ENCODE peak calls at places on chromosomes 13 and 19, in six cellular contexts. P, W, Z, R, T and S are unnamed samples. For H3K27me3, the result is how much of the 10 kb centered on the place peaks cover.

GRCh38 chr19:4456843-4457653 is 546 bp downstream of the UBXN6 start:
- DNase-seq in P (no peak), W (peak), Z (peak), R (peak), T (no peak), S (peak)

GRCh38 chr19:9547870-9548269 is 9.4 kb upstream of the ZNF426 start:
- DNase-seq in P (no peak), W (no peak), Z (no peak), R (no peak), T (no peak), S (no peak)

GRCh38 chr13:23510979-23511735 is 59.1 kb upstream of the TNFRSF19 start:
- DNase-seq in P (no peak), W (no peak), Z (peak), R (peak), T (no peak), S (peak)

GRCh38 chr13:114264886-114265611 is 16.4 kb upstream of the UPF3A start:
- DNase-seq in P (no peak), W (no peak), Z (no peak), R (peak), T (no peak), S (no peak)

GRCh38 chr19:53903055-53903680 is 5.9 kb upstream of the CACNG7 start:
- DNase-seq in P (no peak), W (no peak), Z (no peak), R (peak), T (no peak), S (no peak)

GRCh38 chr19:2081873-2082810 is 14.0 kb downstream of the MOB3A start:
- DNase-seq in P (no peak), W (peak), Z (no peak), R (no peak), T (no peak), S (no peak)

GRCh38 chr19:38634757-38635482 is 12.5 kb upstream of the ACTN4 start:
- DNase-seq in P (peak), W (peak), Z (peak), R (peak), T (peak), S (peak)

GRCh38 chr13:35768551-35768950 is 292.1 kb upstream of the MAB21L1 start:
- DNase-seq in P (no peak), W (no peak), Z (no peak), R (peak), T (no peak), S (no peak)

GRCh38 chr13:44342741-44343140 is 30.9 kb upstream of the SERP2 start:
- DNase-seq in P (no peak), W (no peak), Z (no peak), R (no peak), T (no peak), S (no peak)

GRCh38 chr19:5828661-5829566 is 10.6 kb downstream of the FUT6 start:
- DNase-seq in P (no peak), W (no peak), Z (peak), R (peak), T (no peak), S (no peak)

GRCh38 chr13:101291216-101291615 is 125.1 kb downstream of the NALCN start:
- DNase-seq in P (no peak), W (no peak), Z (no peak), R (no peak), T (no peak), S (no peak)

GRCh38 chr19:41426952-41427646 is at the start of gene B3GNT8:
- DNase-seq in P (peak), W (peak), Z (peak), R (peak), T (peak), S (peak)

GRCh38 chr13:90414691-90415596 is 932.5 kb upstream of the MIR17HG start:
- DNase-seq in P (no peak), W (no peak), Z (no peak), R (peak), T (no peak), S (no peak)

GRCh38 chr13:38395505-38395803 is 45.8 kb downstream of the UFM1 start:
- DNase-seq in P (no peak), W (no peak), Z (no peak), R (no peak), T (no peak), S (no peak)

GRCh38 chr19:32580901-32581703 is at the start of gene PDCD5:
- DNase-seq in P (peak), W (peak), Z (peak), R (peak), T (peak), S (peak)

GRCh38 chr13:22178878-22179277 is 508.0 kb downstream of the FGF9 start:
- DNase-seq in P (no peak), W (no peak), Z (no peak), R (no peak), T (no peak), S (no peak)

GRCh38 chr13:26348966-26349365 is 95.0 kb downstream of the CDK8 start:
- DNase-seq in P (no peak), W (no peak), Z (no peak), R (no peak), T (no peak), S (no peak)

GRCh38 chr13:71610876-71611275 is 256.1 kb downstream of the DACH1 start:
- DNase-seq in P (no peak), W (no peak), Z (no peak), R (no peak), T (no peak), S (no peak)

GRCh38 chr13:75372517-75372916 is 109.5 kb downstream of the TBC1D4 start:
- DNase-seq in P (peak), W (no peak), Z (peak), R (peak), T (no peak), S (no peak)

GRCh38 chr13:110226051-110226562 is 80.8 kb downstream of the COL4A1 start:
- DNase-seq in P (no peak), W (no peak), Z (no peak), R (peak), T (no peak), S (no peak)

GRCh38 chr19:11451942-11452813 is 16.7 kb downstream of the PRKCSH start:
- DNase-seq in P (no peak), W (no peak), Z (no peak), R (no peak), T (no peak), S (peak)

GRCh38 chr19:50678323-50678722 is 29.1 kb downstream of the C19orf81 start:
- DNase-seq in P (no peak), W (no peak), Z (no peak), R (no peak), T (no peak), S (no peak)
- H3K27me3 ChIP-seq in P (under half), W (under half), Z (under half), R (under half), T (under half), S (under half)

DNA sequence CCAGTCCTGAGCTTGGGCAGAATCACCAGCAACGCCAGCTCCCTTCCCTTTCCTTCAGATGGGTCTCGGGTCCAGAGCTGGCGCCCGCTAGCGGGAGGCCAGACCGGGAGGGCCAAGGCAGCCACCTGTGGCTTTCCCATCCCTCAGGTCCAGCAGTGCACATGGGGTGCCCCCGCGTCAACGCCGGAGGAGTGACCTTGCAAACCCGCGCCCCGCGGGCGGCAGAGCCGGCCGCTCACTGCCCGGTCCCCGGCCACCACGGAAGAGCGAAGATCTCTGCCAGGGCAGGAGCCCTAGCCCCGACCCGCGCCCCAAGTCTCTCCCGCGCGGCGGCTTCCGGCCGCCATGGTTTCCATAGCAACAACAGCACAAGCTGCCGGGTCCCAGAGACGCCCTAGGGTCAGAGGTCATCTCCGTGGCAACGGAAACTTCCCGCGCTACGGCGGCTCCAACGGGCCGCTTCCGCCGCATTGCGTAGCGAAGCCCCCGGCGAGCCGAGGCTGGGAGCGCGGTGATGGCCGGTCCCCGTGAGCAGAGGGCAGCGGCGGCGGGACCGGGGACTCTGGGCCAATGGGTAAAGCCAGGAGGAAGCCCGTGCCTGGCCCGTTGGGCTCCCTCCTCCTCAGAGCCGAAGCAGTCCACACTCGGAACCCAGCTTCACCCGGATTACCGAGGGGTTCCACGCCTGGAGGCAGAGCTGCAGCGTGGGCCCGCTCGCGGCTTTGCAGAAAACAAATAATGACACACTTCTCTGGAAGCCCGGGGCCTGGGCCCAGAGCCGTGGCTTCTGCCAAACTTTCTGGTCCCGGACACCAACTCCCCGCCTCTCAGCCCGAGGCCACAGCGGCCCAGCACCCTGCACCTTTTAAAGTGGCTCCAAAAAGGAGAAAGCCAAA is 7.4 kb downstream of the FGF14 start:
- DNase-seq in P (peak), W (peak), Z (peak), R (peak), T (peak), S (peak)
- H3K27me3 ChIP-seq in P (under half), W (under half), Z (under half), R (under half), T (under half), S (under half)

DNA sequence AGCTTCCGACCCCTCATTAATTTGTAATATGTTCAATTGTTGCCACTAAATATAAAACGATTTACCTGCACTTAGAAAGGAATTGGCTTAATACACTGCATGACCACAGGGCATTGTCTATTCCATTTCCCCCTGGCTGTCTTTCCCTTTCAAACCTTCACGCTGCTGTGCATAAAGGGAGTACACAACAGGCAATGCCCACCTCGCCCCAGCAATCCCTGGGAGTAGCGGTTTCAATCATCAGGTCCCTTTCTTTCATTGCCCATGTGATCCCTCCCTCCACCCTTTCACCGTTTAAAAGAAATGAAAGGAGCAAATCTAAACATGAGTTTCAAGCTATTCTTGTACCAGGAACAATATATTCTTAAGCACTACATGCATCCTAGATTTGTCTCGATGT is 123.3 kb upstream of the ARGLU1 start:
- DNase-seq in P (no peak), W (no peak), Z (no peak), R (no peak), T (no peak), S (no peak)
- H3K27me3 ChIP-seq in P (under half), W (under half), Z (under half), R (under half), T (under half), S (under half)

DNA sequence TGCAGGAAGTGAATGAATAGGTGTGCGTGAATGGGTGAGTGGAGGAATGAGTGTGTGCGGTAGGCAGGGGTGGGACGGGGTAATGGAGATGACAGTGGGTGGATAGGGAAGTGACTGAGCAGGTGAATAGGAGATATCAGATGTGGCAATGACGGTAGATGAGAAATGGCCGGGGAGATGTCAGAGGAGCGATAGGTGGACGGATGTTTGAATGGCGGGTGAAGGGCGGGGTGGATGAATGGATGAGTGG is 1.5 kb downstream of the TTC9B start:
- DNase-seq in P (no peak), W (no peak), Z (no peak), R (no peak), T (no peak), S (no peak)
- H3K27me3 ChIP-seq in P (under half), W (under half), Z (under half), R (under half), T (under half), S (half or more)

GRCh38 chr19:45976180-45976579 is 2.5 kb upstream of the NOVA2 start:
- DNase-seq in P (no peak), W (no peak), Z (no peak), R (no peak), T (peak), S (no peak)

GRCh38 chr19:45981350-45981749 is 7.7 kb upstream of the NOVA2 start:
- DNase-seq in P (no peak), W (no peak), Z (no peak), R (no peak), T (no peak), S (no peak)

GRCh38 chr19:45973564-45974338 is at the start of gene NOVA2:
- DNase-seq in P (no peak), W (peak), Z (peak), R (peak), T (peak), S (peak)

GRCh38 chr19:45975296-45975695 is 1.6 kb upstream of the NOVA2 start:
- DNase-seq in P (no peak), W (no peak), Z (no peak), R (no peak), T (no peak), S (peak)

GRCh38 chr19:45978156-45978555 is 4.5 kb upstream of the NOVA2 start:
- DNase-seq in P (no peak), W (no peak), Z (no peak), R (no peak), T (no peak), S (no peak)
- H3K27me3 ChIP-seq in P (under half), W (under half), Z (under half), R (under half), T (under half), S (under half)